ENCODE peak calls at places on chromosome 3, in five cellular contexts. F is astrocyte of the spinal cord; Q is AG09309; K is naive thymus-derived CD4-positive, alpha-beta T cell; R is PC-9. S is an unnamed sample.

GRCh38 chr3:118987466-118987865 is 47.2 kb downstream of the IGSF11 start:
- DNase-seq in F (peak; percentile 44), Q (peak; percentile 2), K (no peak), R (peak; percentile 3), S (peak; percentile 29)

GRCh38 chr3:149610351-149611105 is 47.3 kb downstream of the WWTR1 start:
- DNase-seq in F (no peak), Q (no peak), K (no peak), R (no peak), S (peak; percentile 24)

GRCh38 chr3:187963677-187964385 is 190.1 kb upstream of the LPP start:
- DNase-seq in F (no peak), Q (no peak), K (no peak), R (no peak), S (no peak)

GRCh38 chr3:149879872-149880271 is 66.9 kb downstream of the RNF13 start:
- DNase-seq in F (peak; percentile 72), Q (peak; percentile 41), K (no peak), R (peak; percentile 10), S (peak; percentile 69)

GRCh38 chr3:63914312-63914711 is 2.1 kb upstream of the SCAANT1 start:
- DNase-seq in F (no peak), Q (no peak), K (no peak), R (peak; percentile 56), S (no peak)

GRCh38 chr3:119322021-119322522 is 27.9 kb downstream of the ARHGAP31 start:
- DNase-seq in F (peak; percentile 52), Q (no peak), K (no peak), R (no peak), S (no peak)

GRCh38 chr3:183222631-183223030 is 30.4 kb upstream of the B3GNT5 start:
- DNase-seq in F (no peak), Q (no peak), K (no peak), R (no peak), S (no peak)

GRCh38 chr3:12513694-12514446 is 29.6 kb downstream of the TSEN2 start:
- DNase-seq in F (no peak), Q (no peak), K (no peak), R (no peak), S (no peak)

GRCh38 chr3:9184464-9184835 is 65.0 kb downstream of the SRGAP3 start:
- DNase-seq in F (no peak), Q (no peak), K (no peak), R (no peak), S (no peak)
- H3K4me3 ChIP-seq in F (no peak overlapping the region), Q (no peak overlapping the region), K (no peak overlapping the region), R (no peak overlapping the region), S (no peak overlapping the region)

GRCh38 chr3:65356331-65357286 is 668.8 kb upstream of the ADAMTS9 start:
- DNase-seq in F (no peak), Q (no peak), K (no peak), R (no peak), S (peak; percentile 23)
- H3K4me3 ChIP-seq in F (peak overlapping the region; percentile 23), Q (peak overlapping the region; percentile 19), K (no peak overlapping the region), R (no peak overlapping the region), S (peak overlapping the region; percentile 21)

GRCh38 chr3:10956531-10956930 is 36.0 kb upstream of the SLC6A1 start:
- DNase-seq in F (no peak), Q (no peak), K (no peak), R (no peak), S (no peak)
- H3K4me3 ChIP-seq in F (no peak overlapping the region), Q (no peak overlapping the region), K (no peak overlapping the region), R (no peak overlapping the region), S (no peak overlapping the region)

GRCh38 chr3:43034911-43035310 is 55.8 kb downstream of the GASK1A start:
- DNase-seq in F (no peak), Q (no peak), K (no peak), R (no peak), S (no peak)
- H3K4me3 ChIP-seq in F (no peak overlapping the region), Q (no peak overlapping the region), K (no peak overlapping the region), R (no peak overlapping the region), S (no peak overlapping the region)

GRCh38 chr3:116034071-116034470 is 410.8 kb downstream of the GAP43 start:
- DNase-seq in F (no peak), Q (no peak), K (no peak), R (no peak), S (no peak)

GRCh38 chr3:116034797-116035196 is 410.5 kb downstream of the LSAMP start:
- DNase-seq in F (no peak), Q (no peak), K (no peak), R (no peak), S (no peak)

GRCh38 chr3:116038968-116039950 is 406.0 kb downstream of the LSAMP start:
- DNase-seq in F (no peak), Q (no peak), K (no peak), R (no peak), S (no peak)

GRCh38 chr3:116040152-116040551 is 405.1 kb downstream of the LSAMP start:
- DNase-seq in F (no peak), Q (no peak), K (no peak), R (no peak), S (no peak)

GRCh38 chr3:116037954-116038911 is 407.1 kb downstream of the LSAMP start:
- DNase-seq in F (no peak), Q (no peak), K (no peak), R (no peak), S (no peak)
- H3K4me3 ChIP-seq in F (no peak overlapping the region), Q (no peak overlapping the region), K (no peak overlapping the region), R (no peak overlapping the region), S (no peak overlapping the region)

DNA sequence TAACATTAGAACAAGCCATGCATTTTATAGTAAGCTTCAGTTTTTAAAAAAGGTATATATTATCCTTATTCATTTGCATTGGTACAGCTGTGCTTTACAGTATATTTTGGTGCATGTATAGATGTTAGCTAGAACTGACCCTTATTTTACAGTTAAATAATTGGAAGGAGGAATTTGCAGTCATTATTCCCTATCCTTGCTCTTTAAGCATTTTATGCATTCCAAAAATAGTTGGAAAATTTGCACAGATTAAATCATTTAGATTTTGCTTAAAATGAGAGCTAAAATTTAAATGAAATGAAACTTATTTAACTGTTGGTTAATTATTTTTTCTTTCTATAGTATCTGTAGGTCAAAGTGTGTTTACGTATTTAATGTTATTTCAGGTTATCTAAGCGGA is 667.1 kb downstream of the NAALADL2 start:
- DNase-seq in F (no peak), Q (no peak), K (no peak), R (no peak), S (no peak)
- H3K4me3 ChIP-seq in F (peak overlapping the region; percentile 53), Q (peak overlapping the region; percentile 29), K (no peak overlapping the region), R (peak overlapping the region; percentile 54), S (no peak overlapping the region)

GRCh38 chr3:168251371-168251770 is 155.6 kb upstream of the GOLIM4 start:
- DNase-seq in F (peak; percentile 2), Q (no peak), K (no peak), R (no peak), S (no peak)
- H3K4me3 ChIP-seq in F (no peak overlapping the region), Q (no peak overlapping the region), K (no peak overlapping the region), R (no peak overlapping the region), S (no peak overlapping the region)

DNA sequence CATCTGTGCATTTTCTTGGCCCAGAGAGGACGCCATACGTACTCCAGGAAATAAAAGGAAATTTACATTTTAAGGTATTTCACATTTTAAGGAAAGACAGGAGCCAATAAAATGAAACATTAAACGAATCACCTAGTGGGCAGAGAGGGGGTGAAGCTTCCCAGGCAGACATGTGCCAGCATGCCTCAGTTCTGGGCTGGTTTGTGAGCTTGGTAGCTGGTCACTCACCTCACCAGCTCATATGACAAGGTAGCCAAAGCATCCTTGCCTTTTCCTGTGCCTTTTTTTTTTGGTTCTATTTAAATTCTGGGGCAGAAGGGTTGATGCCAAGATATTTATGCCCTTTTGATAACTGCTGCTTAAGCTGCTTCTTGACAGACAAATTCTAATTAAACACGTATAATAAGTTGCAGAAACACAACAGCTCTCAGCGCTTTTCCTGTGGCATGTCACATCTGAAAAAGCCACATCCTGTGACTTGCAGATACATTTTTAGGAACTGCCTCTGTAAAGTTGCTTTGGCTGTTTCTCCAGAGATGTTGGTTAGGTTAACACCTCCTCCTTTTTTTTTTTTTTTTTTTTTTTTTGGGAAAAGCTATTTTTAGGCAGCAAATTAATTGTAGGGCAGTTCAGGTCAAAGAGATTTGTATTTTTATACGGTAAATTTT is 218.6 kb downstream of the PDCD6IP start:
- DNase-seq in F (no peak), Q (no peak), K (no peak), R (no peak), S (no peak)
- H3K4me3 ChIP-seq in F (no peak overlapping the region), Q (no peak overlapping the region), K (peak overlapping the region; percentile 24), R (no peak overlapping the region), S (no peak overlapping the region)

GRCh38 chr3:136351905-136352304 is 101.8 kb downstream of the PCCB start:
- DNase-seq in F (no peak), Q (no peak), K (no peak), R (no peak), S (no peak)
- H3K4me3 ChIP-seq in F (no peak overlapping the region), Q (no peak overlapping the region), K (no peak overlapping the region), R (no peak overlapping the region), S (no peak overlapping the region)

S was measured in hepatocyte.